ENCODE peak calls at places on chromosomes 2 and 18, in four cellular contexts. I, G, S and L are unnamed samples.
A peak's percentile ranks its signal among the peaks of the same experiment; 100 is the strongest.

GRCh38 chr2:74532222-74532621 is 2.5 kb downstream of the HTRA2 start:
- DNase-seq in I (peak; percentile 70), G (no peak), S (no peak), L (no peak)

GRCh38 chr2:232026941-232027340 is 65.4 kb downstream of the DIS3L2 start:
- DNase-seq in I (no peak), G (no peak), S (no peak), L (no peak)

GRCh38 chr2:136383161-136383560 is 265.2 kb upstream of the CXCR4 start:
- DNase-seq in I (no peak), G (no peak), S (no peak), L (no peak)

GRCh38 chr2:157593411-157593810 is 35.3 kb downstream of the ACVR1C start:
- DNase-seq in I (no peak), G (no peak), S (no peak), L (no peak)

GRCh38 chr18:29160123-29160522 is 983.2 kb upstream of the CDH2 start:
- DNase-seq in I (no peak), G (no peak), S (no peak), L (no peak)

GRCh38 chr2:218169757-218170546 is 3.2 kb upstream of the CXCR1 start:
- DNase-seq in I (no peak), G (no peak), S (no peak), L (no peak)

GRCh38 chr2:3672861-3673670 is 15.1 kb downstream of the ALLC start:
- DNase-seq in I (no peak), G (no peak), S (no peak), L (no peak)

GRCh38 chr2:180497621-180498152 is 482.7 kb upstream of the UBE2E3 start:
- DNase-seq in I (no peak), G (no peak), S (no peak), L (no peak)

GRCh38 chr2:2664989-2665833 is 334.1 kb upstream of the MYT1L start:
- DNase-seq in I (peak; percentile 2), G (no peak), S (no peak), L (no peak)

GRCh38 chr2:150156415-150156814 is 331.1 kb downstream of the RND3 start:
- DNase-seq in I (no peak), G (no peak), S (no peak), L (no peak)

GRCh38 chr2:60538136-60538535 is 15.3 kb downstream of the BCL11A start:
- DNase-seq in I (no peak), G (no peak), S (no peak), L (no peak)

GRCh38 chr2:25078171-25079049 is 36.5 kb downstream of the EFR3B start:
- DNase-seq in I (peak; percentile 51), G (no peak), S (no peak), L (no peak)

GRCh38 chr18:48216639-48217280 is 192.4 kb downstream of the ZBTB7C start:
- DNase-seq in I (no peak), G (no peak), S (no peak), L (no peak)

GRCh38 chr2:210577263-210578071 is 21.1 kb downstream of the CPS1 start:
- DNase-seq in I (peak; percentile 64), G (no peak), S (no peak), L (no peak)

GRCh38 chr2:100197643-100198153 is 55.3 kb upstream of the AFF3 start:
- DNase-seq in I (peak; percentile 87), G (no peak), S (peak; percentile 55), L (no peak)

GRCh38 chr2:182220318-182220717 is 206.5 kb downstream of the PDE1A start:
- DNase-seq in I (no peak), G (no peak), S (no peak), L (no peak)

GRCh38 chr18:13416848-13417247 is 198.3 kb downstream of the LDLRAD4 start:
- DNase-seq in I (no peak), G (no peak), S (no peak), L (no peak)

GRCh38 chr18:32349728-32350395 is 120.8 kb downstream of the GAREM1 start:
- DNase-seq in I (peak; percentile 91), G (peak; percentile 85), S (no peak), L (no peak)

GRCh38 chr2:135701442-135701841 is 40.2 kb upstream of the UBXN4 start:
- DNase-seq in I (peak; percentile 54), G (no peak), S (no peak), L (no peak)

GRCh38 chr2:9758741-9759140 is 84.5 kb upstream of the TAF1B start:
- DNase-seq in I (no peak), G (no peak), S (no peak), L (no peak)

GRCh38 chr2:69798909-69799526 is 30.4 kb upstream of the GMCL1 start:
- DNase-seq in I (peak; percentile 38), G (peak; percentile 46), S (no peak), L (no peak)

GRCh38 chr2:1653137-1653789 is 91.1 kb downstream of the PXDN start:
- DNase-seq in I (peak; percentile 99), G (peak; percentile 95), S (no peak), L (peak; percentile 92)

GRCh38 chr2:71822463-71822862 is 325.2 kb downstream of the CYP26B1 start:
- DNase-seq in I (no peak), G (no peak), S (no peak), L (no peak)

GRCh38 chr2:143728498-143728897 is 599.3 kb downstream of the ARHGAP15 start:
- DNase-seq in I (no peak), G (no peak), S (no peak), L (no peak)

GRCh38 chr2:146665801-146666200 is 1179.0 kb upstream of the ACVR2A start:
- DNase-seq in I (no peak), G (no peak), S (no peak), L (no peak)

GRCh38 chr2:226611944-226612318 is 187.7 kb downstream of the IRS1 start:
- DNase-seq in I (peak; percentile 26), G (no peak), S (no peak), L (no peak)

GRCh38 chr2:237865623-237866041 is 6.2 kb downstream of the RAMP1 start:
- DNase-seq in I (no peak), G (no peak), S (no peak), L (no peak)

GRCh38 chr2:71742953-71743601 is 289.7 kb downstream of the DYSF start:
- DNase-seq in I (peak; percentile 89), G (peak; percentile 93), S (no peak), L (no peak)

GRCh38 chr18:54679318-54680149 is 88.5 kb downstream of the DYNAP start:
- DNase-seq in I (peak; percentile 81), G (no peak), S (no peak), L (no peak)
- TF ChIP-seq CTCF in I (peak; percentile 76), G (no peak), S (peak; percentile 72), L (peak; percentile 91)

GRCh38 chr2:132400169-132400900 is 16.3 kb upstream of the GPR39 start:
- DNase-seq in I (peak; percentile 37), G (no peak), S (no peak), L (no peak)
- TF ChIP-seq CTCF in I (no peak), G (no peak), S (no peak), L (no peak)

GRCh38 chr2:195656859-195657633 is at the start of gene SLC39A10:
- DNase-seq in I (peak; percentile 96), G (peak; percentile 98), S (peak; percentile 98), L (peak; percentile 97)
- TF ChIP-seq CTCF in I (peak; percentile 20), G (no peak), S (no peak), L (no peak)

DNA sequence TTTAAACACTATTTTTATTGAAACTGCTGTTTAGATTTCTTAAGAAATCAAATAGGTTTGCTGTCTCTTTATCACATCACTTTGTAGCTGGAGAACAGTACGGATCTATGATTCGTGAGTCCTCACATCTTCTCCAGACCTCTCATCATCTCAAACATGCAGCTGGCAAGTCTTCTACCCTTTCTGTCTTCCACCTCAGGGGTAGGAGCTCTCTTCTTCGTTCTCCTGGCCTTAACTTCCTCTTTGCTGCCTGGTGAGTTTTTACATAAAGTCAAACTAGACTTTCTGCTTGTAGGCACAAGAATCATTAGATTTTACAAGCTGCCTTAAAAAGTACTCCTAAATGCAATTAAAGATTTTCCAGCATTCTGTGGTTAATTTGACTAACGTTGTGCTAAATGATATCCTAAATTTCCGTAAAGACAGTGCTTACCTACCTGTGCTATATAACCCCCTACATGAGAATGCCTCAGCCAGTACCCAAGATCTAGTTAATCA is 43.7 kb upstream of the TANK start:
- DNase-seq in I (no peak), G (no peak), S (no peak), L (no peak)
- TF ChIP-seq CTCF in I (no peak), G (no peak), S (no peak), L (no peak)

DNA sequence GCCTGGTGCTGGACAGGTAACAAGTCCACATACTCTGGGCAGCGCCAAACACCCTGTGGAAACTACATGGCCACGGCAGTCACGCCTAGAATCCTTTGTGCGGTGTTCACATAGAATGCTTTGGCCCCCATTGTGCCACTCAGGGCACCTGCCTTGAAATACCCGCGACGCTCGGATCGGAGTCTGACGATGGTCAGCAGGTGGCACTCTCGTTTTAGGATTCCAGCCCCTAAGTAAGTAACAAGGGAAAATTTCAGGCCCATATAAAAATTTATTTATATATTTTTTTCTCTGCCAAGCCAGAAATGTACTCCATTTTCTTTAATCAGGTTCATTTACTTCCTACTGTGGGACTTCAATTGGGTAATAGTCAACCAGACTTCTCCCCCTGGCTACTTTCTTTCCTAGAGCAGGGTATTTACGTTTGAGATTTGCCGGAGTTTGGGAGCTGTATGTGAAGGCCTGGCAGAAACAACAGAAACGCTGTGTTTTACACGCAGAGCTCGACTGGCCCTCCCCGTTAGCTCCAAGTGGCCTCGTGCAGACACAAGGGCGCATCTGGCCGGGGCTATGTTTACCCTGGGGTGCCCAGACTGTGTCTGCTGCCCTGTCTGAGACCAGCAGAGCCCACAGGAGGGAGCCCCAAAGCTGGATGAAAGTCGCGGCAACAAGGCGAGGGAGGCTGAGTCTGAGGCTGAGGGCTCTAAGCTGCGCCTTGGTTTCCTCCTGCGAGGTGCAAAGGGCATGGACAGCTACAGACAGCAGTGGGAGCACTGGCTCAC is 41.6 kb downstream of the LRRC30 start:
- DNase-seq in I (peak; percentile 75), G (peak; percentile 75), S (peak; percentile 48), L (no peak)
- TF ChIP-seq CTCF in I (peak; percentile 69), G (peak; percentile 33), S (peak; percentile 75), L (peak; percentile 91)